ENCODE peak calls at places on chromosome 15, in six cellular contexts. H is NCI-H774, V is T-helper 1 cell, D is T47D, K is tibial artery, N is posterior vena cava. P is an unnamed sample.
A peak's percentile ranks its signal among the peaks of the same experiment; 100 is the strongest.

GRCh38 chr15:45454825-45455224 is 67.7 kb downstream of the SLC30A4 start:
- DNase-seq in H (no peak), V (peak; percentile 58), D (peak; percentile 82), K (no peak), N (peak; percentile 88), P (peak; percentile 49)

GRCh38 chr15:73530649-73531048 is 87.7 kb downstream of the REC114 start:
- DNase-seq in H (no peak), V (no peak), D (no peak), K (no peak), N (no peak), P (no peak)

GRCh38 chr15:88998980-88999713 is 86.0 kb upstream of the MFGE8 start:
- DNase-seq in H (no peak), V (no peak), D (no peak), K (no peak), N (no peak), P (no peak)

GRCh38 chr15:29665441-29665985 is 156.8 kb downstream of the TJP1 start:
- DNase-seq in H (no peak), V (no peak), D (no peak), K (no peak), N (no peak), P (no peak)

GRCh38 chr15:74776851-74777768 is 4.8 kb upstream of the CSK start:
- DNase-seq in H (no peak), V (peak; percentile 54), D (no peak), K (no peak), N (no peak), P (peak; percentile 33)

GRCh38 chr15:98121514-98121913 is 161.0 kb downstream of the ARRDC4 start:
- DNase-seq in H (no peak), V (no peak), D (no peak), K (no peak), N (no peak), P (no peak)

GRCh38 chr15:78364233-78364632 is 24.1 kb downstream of the CRABP1 start:
- DNase-seq in H (no peak), V (no peak), D (no peak), K (peak; percentile 32), N (peak; percentile 72), P (no peak)

GRCh38 chr15:67248106-67248505 is 6.4 kb downstream of the AAGAB start:
- DNase-seq in H (no peak), V (no peak), D (no peak), K (no peak), N (no peak), P (no peak)

GRCh38 chr15:52162260-52162659 is 28.9 kb downstream of the GNB5 start:
- DNase-seq in H (no peak), V (no peak), D (no peak), K (no peak), N (no peak), P (no peak)

GRCh38 chr15:70597056-70597603 is 166.2 kb downstream of the UACA start:
- DNase-seq in H (no peak), V (no peak), D (no peak), K (no peak), N (no peak), P (no peak)

GRCh38 chr15:63501256-63502089 is 2.9 kb upstream of the USP3 start:
- DNase-seq in H (no peak), V (peak; percentile 62), D (peak; percentile 46), K (peak; percentile 95), N (peak; percentile 96), P (peak; percentile 46)

GRCh38 chr15:45234562-45235235 is 17.3 kb upstream of the SLC28A2 start:
- DNase-seq in H (no peak), V (no peak), D (no peak), K (no peak), N (no peak), P (no peak)

GRCh38 chr15:32784571-32784970 is 66.8 kb downstream of the GREM1 start:
- DNase-seq in H (no peak), V (no peak), D (no peak), K (no peak), N (no peak), P (no peak)